ENCODE peak calls at places on chromosomes 16 and 17, in ten cellular contexts. A is GM06990, D is cardiac fibroblast, Z is HFF-Myc, G is CD14-positive monocyte, N is B cell, U is keratinocyte, Y is activated B cell treated with CpG ODN at 0.5 μM for 24 hours, I is HFFc6, H is mesothelial cell of epicardium. R is an unnamed sample.

GRCh38 chr17:49556183-49556943 is 19.3 kb upstream of the NXPH3 start:
- DNase-seq in N (peak; percentile 89), U (no peak), D (peak; percentile 70), Z (no peak), A (peak; percentile 81), Y (peak; percentile 86), I (peak; percentile 26), H (peak; percentile 78), G (no peak), R (peak; percentile 60)

GRCh38 chr16:54060599-54061355 is 225.8 kb downstream of the IRX3 start:
- DNase-seq in Y (no peak), U (no peak), G (no peak), H (no peak), D (no peak), Z (no peak), I (no peak), N (no peak), A (no peak), R (no peak)

GRCh38 chr16:10321407-10322397 is 64.2 kb upstream of the ATF7IP2 start:
- DNase-seq in H (no peak), Y (no peak), N (no peak), G (no peak), Z (no peak), D (no peak), I (no peak), U (no peak), A (no peak), R (no peak)

GRCh38 chr17:79473111-79473835 is 137.6 kb downstream of the RBFOX3 start:
- DNase-seq in Y (no peak), D (no peak), I (no peak), H (no peak), G (no peak), U (no peak), A (no peak), N (no peak), Z (no peak), R (no peak)

GRCh38 chr17:70136131-70136530 is 33.2 kb upstream of the KCNJ2 start:
- DNase-seq in I (no peak), A (no peak), Z (no peak), N (no peak), Y (no peak), U (no peak), G (no peak), H (no peak), D (no peak), R (no peak)

GRCh38 chr17:3944485-3945388 is 19.5 kb downstream of the ATP2A3 start:
- DNase-seq in H (peak; percentile 74), A (no peak), D (peak; percentile 30), Z (no peak), N (peak; percentile 60), Y (peak; percentile 50), G (no peak), U (no peak), I (no peak), R (peak; percentile 61)

GRCh38 chr16:58970775-58971174 is 236.7 kb upstream of the GOT2 start:
- DNase-seq in Z (no peak), U (no peak), N (no peak), G (no peak), I (peak; percentile 23), Y (no peak), H (no peak), A (no peak), D (no peak), R (no peak)

GRCh38 chr17:50452627-50453300 is 15.9 kb downstream of the CHAD start:
- DNase-seq in D (peak; percentile 22), G (no peak), I (peak; percentile 25), Y (no peak), U (peak; percentile 30), H (no peak), N (no peak), Z (no peak), A (no peak), R (peak; percentile 69)

GRCh38 chr17:2214887-2215615 is 88.5 kb downstream of the SMG6 start:
- DNase-seq in Y (no peak), U (no peak), D (peak; percentile 75), I (peak; percentile 83), G (no peak), Z (no peak), H (no peak), N (peak; percentile 30), A (no peak), R (peak; percentile 86)

GRCh38 chr16:64406661-64407267 is 715.1 kb downstream of the CDH11 start:
- DNase-seq in Z (no peak), H (no peak), D (no peak), Y (no peak), U (no peak), G (no peak), I (no peak), A (no peak), N (no peak), R (peak; percentile 36)

GRCh38 chr16:81174644-81175324 is 63.7 kb upstream of the BCO1 start:
- DNase-seq in U (peak; percentile 57), N (no peak), I (peak; percentile 19), Z (peak; percentile 27), D (peak; percentile 35), A (no peak), H (no peak), G (no peak), Y (no peak), R (peak; percentile 23)

DNA sequence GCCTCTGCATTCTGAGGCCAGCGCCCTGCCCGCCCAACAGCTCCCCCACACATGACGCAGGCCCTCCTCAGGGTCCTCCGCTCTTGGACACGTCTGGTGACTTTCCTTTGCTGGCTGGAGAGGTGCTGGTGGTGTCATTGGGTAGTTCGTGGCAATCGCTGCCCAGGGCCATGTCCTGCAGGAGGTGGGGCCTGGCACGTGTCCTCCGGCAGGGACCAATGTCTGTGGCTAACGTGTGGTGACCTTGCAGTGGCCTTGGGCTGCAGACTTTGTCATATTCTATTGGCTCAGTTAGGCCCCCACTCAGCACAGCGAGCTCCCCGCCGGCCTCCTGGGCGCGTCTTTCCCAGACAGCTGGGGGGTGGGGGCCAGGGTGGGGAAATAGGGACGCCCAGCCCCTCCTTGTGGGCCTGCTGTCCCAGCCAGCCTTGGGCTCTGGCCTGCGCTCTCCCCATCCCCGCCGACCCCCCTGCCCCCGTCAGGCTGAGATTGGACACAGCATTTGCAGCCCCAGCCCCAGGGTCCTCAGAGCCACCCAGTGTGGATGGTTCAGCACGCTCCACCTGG is 52.1 kb upstream of the PVALEF start:
- DNase-seq in G (no peak), I (no peak), U (no peak), Z (no peak), D (no peak), A (no peak), H (no peak), N (no peak), Y (no peak), R (no peak)
- TF ChIP-seq CTCF in G (no peak), I (no peak), U (no peak), Z (no peak), D (no peak), A (no peak), H (no peak), N (no peak), Y (no peak), R (no peak)

DNA sequence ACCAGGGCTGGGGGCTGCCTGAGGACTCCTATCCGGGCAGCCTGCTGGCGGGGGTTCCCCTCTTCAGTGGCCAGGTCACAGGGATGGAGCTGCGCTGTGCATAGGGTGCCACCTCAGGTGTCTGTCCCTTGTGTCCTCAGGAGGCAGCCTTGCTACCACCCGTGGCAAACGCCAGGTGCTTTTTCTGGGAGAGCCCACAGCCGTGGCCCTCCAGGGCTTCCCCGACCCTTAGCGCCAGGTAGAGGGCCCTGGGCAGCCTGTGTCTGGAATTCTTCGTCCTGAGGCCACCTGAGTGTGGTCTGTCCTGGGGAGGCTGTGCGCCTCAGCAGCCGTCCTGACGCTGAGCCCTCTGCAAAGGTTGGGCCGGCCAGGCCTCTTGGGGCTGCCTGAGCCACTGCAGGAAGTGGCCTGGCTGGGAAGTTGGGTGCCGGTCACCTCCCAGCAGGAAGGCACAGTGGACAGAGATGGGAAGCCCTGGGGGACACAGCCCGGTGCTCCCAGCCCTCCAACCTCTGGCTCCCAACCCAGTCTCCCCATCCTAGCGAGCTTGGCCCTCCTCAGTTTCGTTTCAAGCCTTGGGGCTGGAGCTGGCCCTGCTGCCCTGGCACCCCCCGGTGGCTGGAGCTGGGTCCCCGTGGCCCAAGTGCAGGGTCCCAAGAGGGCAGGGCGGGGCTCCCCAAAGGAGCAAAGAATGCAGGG is 7.6 kb upstream of the BAIAP3 start:
- DNase-seq in A (no peak), I (no peak), N (no peak), Y (no peak), U (no peak), G (no peak), H (no peak), Z (no peak), D (no peak), R (no peak)
- TF ChIP-seq CTCF in A (no peak), I (no peak), N (no peak), Y (no peak), U (no peak), G (no peak), H (no peak), Z (no peak), D (no peak), R (no peak)

GRCh38 chr16:6125483-6126259 is 1028.1 kb upstream of the EEF2KMT start:
- DNase-seq in I (peak; percentile 83), N (no peak), D (no peak), G (no peak), U (no peak), H (no peak), Y (no peak), A (no peak), Z (no peak), R (no peak)

GRCh38 chr16:6132121-6132520 is 1034.5 kb upstream of the EEF2KMT start:
- DNase-seq in D (no peak), H (no peak), I (no peak), Y (no peak), G (no peak), Z (no peak), U (no peak), A (no peak), N (no peak), R (no peak)

GRCh38 chr16:6133009-6133408 is 1035.4 kb upstream of the EEF2KMT start:
- DNase-seq in N (no peak), Y (no peak), I (no peak), D (no peak), U (no peak), A (no peak), H (no peak), Z (no peak), G (no peak), R (no peak)

DNA sequence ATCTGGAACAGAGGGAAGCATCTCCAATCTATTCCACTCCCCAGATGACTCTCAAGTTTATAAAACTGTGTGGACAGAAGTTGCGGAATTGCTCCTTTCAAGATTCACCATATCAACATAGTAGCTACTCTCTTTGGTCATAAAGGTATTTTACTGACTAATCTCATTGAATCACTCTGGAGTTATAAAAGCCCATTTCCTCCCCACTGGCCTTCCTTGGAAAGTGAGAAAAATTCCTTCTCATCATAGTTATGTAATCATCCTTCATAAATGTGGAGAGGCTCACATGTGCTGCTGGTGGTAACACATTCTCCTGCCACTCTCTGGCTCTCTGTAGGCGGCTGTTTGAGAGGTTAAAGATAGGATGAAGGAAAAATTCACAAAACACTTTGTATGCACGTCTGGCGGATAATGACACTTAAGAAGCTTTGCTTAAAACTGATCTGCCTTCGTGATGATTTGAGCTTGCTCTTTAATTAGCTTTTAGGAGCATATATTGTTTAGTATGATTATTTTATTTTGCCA is 1034.0 kb upstream of the EEF2KMT start:
- DNase-seq in Z (no peak), D (no peak), N (no peak), I (no peak), Y (no peak), A (no peak), U (no peak), G (no peak), H (no peak), R (no peak)
- TF ChIP-seq CTCF in Z (no peak), D (no peak), N (no peak), I (no peak), Y (no peak), A (no peak), U (no peak), G (no peak), H (no peak), R (no peak)

GRCh38 chr17:57552114-57552601 is 192.9 kb downstream of the CCDC182 start:
- DNase-seq in G (no peak), A (peak; percentile 56), Y (peak; percentile 46), N (peak; percentile 81), D (peak; percentile 32), H (no peak), Z (no peak), I (no peak), U (no peak), R (peak; percentile 76)
- TF ChIP-seq CTCF in G (no peak), A (peak; percentile 85), Y (no peak), N (peak; percentile 77), D (peak; percentile 76), H (peak; percentile 33), Z (peak; percentile 60), I (peak; percentile 63), U (peak; percentile 38), R (peak; percentile 67)

R was measured in fibroblast of villous mesenchyme.